ENCODE peak calls at places on chromosome 6, in five cellular contexts. I is Calu3, C is mammary epithelial cell, Y is GM13977, U is cardiac muscle cell. B is an unnamed sample.

GRCh38 chr6:113347420-113347819 is 509.7 kb upstream of the MARCKS start:
- DNase-seq in C (no peak), Y (no peak), U (peak), I (no peak), B (no peak)

GRCh38 chr6:99606670-99607415 is at the start of gene PRDM13:
- DNase-seq in I (no peak), Y (no peak), C (no peak), U (no peak), B (peak)

GRCh38 chr6:84150680-84151079 is 76.8 kb downstream of the CEP162 start:
- DNase-seq in C (peak), I (no peak), U (peak), Y (no peak), B (no peak)

GRCh38 chr6:145866449-145867401 is 52.1 kb upstream of the FBXO30 start:
- DNase-seq in C (no peak), Y (peak), I (no peak), U (no peak), B (no peak)

GRCh38 chr6:19835605-19836004 is 1.6 kb upstream of the ID4 start:
- DNase-seq in I (no peak), C (peak), Y (no peak), U (no peak), B (no peak)

GRCh38 chr6:46865221-46865620 is 56.5 kb downstream of the ADGRF5 start:
- DNase-seq in C (no peak), Y (no peak), I (no peak), U (no peak), B (no peak)

GRCh38 chr6:110357298-110357695 is 852 bp downstream of the METTL24 start:
- DNase-seq in Y (no peak), I (no peak), C (no peak), U (no peak), B (peak)

GRCh38 chr6:167703347-167703746 is 123.4 kb upstream of the AFDN start:
- DNase-seq in U (no peak), I (no peak), Y (no peak), C (no peak), B (no peak)

GRCh38 chr6:27414996-27415395 is 26.4 kb downstream of the ZNF391 start:
- DNase-seq in C (peak), I (no peak), Y (no peak), U (no peak), B (no peak)

GRCh38 chr6:69846770-69847506 is 19.4 kb upstream of the COL19A1 start:
- DNase-seq in U (no peak), Y (no peak), I (no peak), C (no peak), B (no peak)

GRCh38 chr6:118892248-118893094 is 1.5 kb upstream of the ASF1A start:
- DNase-seq in I (no peak), U (no peak), C (no peak), Y (no peak), B (no peak)

GRCh38 chr6:16299861-16300260 is 61.5 kb downstream of the GMPR start:
- DNase-seq in Y (no peak), C (no peak), U (no peak), I (no peak), B (no peak)

GRCh38 chr6:89689732-89690131 is 51.2 kb upstream of the LYRM2 start:
- DNase-seq in Y (no peak), C (no peak), I (no peak), U (no peak), B (no peak)

GRCh38 chr6:5832621-5833107 is 174.1 kb downstream of the NRN1 start:
- DNase-seq in I (no peak), U (no peak), C (no peak), Y (no peak), B (no peak)

GRCh38 chr6:87257975-87258374 is 64.4 kb upstream of the SMIM8 start:
- DNase-seq in C (no peak), I (no peak), Y (no peak), U (no peak), B (no peak)

GRCh38 chr6:14676977-14677781 is 559.6 kb downstream of the CD83 start:
- DNase-seq in Y (no peak), I (no peak), C (no peak), U (no peak), B (no peak)

GRCh38 chr6:53986165-53986720 is 125.0 kb upstream of the MLIP start:
- DNase-seq in I (peak), Y (peak), C (peak), U (peak), B (peak)
- TF ChIP-seq CTCF in I (peak), Y (peak), C (peak), U (peak), B (peak)

DNA sequence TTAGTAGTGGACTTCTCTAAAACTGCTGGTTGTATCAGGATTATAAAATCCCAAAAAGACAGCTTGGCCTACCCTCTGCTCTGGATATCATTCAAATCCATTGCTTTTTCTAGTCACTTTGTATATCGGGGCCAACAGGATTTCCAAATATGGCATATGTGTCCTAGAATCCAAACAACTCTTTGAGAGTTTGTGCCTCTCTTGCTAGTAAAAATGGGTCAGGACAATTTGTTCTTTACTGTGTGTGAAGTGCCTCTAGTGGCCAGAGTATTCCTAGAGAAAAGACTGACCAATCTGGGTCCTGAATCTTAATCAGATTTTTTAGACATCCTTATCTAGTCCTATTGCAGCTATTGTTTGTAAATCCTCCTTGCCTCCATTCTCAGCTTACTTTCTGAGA is 33.5 kb upstream of the MANEA start:
- DNase-seq in I (no peak), U (no peak), Y (no peak), C (no peak), B (no peak)
- TF ChIP-seq CTCF in I (no peak), U (no peak), Y (no peak), C (no peak), B (no peak)

GRCh38 chr6:158807515-158808441 is 11.4 kb downstream of the EZR start:
- DNase-seq in U (no peak), Y (no peak), I (no peak), C (no peak), B (no peak)
- TF ChIP-seq CTCF in U (no peak), Y (no peak), I (no peak), C (no peak), B (no peak)

GRCh38 chr6:25350593-25350992 is 71.4 kb downstream of the CARMIL1 start:
- DNase-seq in I (no peak), U (no peak), C (no peak), Y (no peak), B (no peak)
- TF ChIP-seq CTCF in I (no peak), U (no peak), C (no peak), Y (no peak), B (no peak)

DNA sequence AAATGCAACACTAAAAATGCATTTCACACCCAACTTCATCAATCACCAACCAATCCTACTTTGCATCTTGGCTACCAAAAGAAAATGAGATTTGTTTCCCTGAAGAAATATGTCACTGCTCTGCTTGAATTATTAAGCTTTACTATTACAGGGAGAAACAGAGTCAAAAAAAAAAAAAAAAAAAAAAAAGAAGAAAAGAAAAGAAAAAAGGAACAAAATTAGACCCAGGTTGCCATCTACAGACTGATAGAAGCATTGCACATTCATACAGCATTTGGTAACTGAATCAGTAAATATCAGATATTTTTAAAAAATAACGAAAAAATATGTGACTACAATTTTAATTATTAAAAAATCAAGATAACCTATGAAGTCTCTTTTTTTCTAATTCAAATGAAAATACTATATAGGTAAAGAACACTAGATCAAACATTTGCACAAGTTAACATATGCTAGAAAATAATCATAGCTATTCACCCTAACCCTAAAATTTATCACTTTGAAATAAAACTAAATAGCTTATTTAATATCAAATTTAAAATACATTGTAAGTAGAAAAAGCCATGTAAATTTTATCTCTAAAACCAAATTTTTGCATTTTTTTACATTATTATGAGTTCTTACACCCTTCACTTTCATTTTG is 83.3 kb downstream of the DCDC2 start:
- DNase-seq in U (peak), C (peak), I (no peak), Y (peak), B (no peak)
- TF ChIP-seq CTCF in U (peak), C (peak), I (peak), Y (peak), B (peak)

GRCh38 chr6:33584700-33585402 is 4.8 kb upstream of the BAK1 start:
- DNase-seq in C (no peak), U (no peak), I (no peak), Y (no peak), B (no peak)

GRCh38 chr6:33581186-33581585 is 1.1 kb upstream of the BAK1 start:
- DNase-seq in C (no peak), U (no peak), I (no peak), Y (no peak), B (no peak)

GRCh38 chr6:33586108-33586640 is 6.1 kb upstream of the BAK1 start:
- DNase-seq in U (no peak), C (no peak), I (no peak), Y (no peak), B (no peak)

GRCh38 chr6:33585403-33586107 is 5.5 kb upstream of the BAK1 start:
- DNase-seq in U (peak), I (peak), C (peak), Y (peak), B (peak)

GRCh38 chr6:33583591-33584155 is 3.6 kb upstream of the BAK1 start:
- DNase-seq in I (peak), C (no peak), Y (no peak), U (no peak), B (peak)
- TF ChIP-seq CTCF in I (peak), C (peak), Y (peak), U (peak), B (peak)

GRCh38 chr6:138945354-138945753 is 42.7 kb downstream of the REPS1 start:
- DNase-seq in I (peak), C (no peak), Y (no peak), U (no peak), B (peak)
- TF ChIP-seq CTCF in I (no peak), C (no peak), Y (no peak), U (peak), B (peak)

DNA sequence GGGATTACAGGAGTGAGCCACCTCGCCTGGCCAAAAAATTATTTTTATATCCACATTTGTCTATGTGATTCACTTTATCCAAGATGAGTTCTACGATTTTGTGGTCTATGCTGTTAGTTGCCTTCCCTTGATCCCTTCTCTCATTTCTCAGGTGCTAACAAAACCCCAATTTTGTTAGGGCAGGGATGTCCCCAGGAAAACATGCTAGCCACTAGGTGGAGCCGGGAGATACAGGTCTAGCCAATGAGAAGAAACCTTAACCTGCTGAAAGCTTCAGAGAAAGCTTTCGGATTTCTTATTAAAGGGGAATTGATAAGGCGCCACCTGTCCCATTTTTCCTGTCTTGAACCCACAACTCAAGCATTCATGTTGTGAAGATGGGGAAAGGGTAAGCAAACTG is 167.4 kb upstream of the OLIG3 start:
- DNase-seq in I (peak), Y (no peak), U (peak), C (peak), B (no peak)
- TF ChIP-seq CTCF in I (no peak), Y (peak), U (peak), C (peak), B (no peak)

B was measured in nephron progenitor cell.